ENCODE peak calls at places on chromosomes 6 and 20, in seven cellular contexts. Q, H, J, C, N, S and O are unnamed samples.

GRCh38 chr6:28104392-28105250 is 19.8 kb upstream of the ZSCAN16 start:
- DNase-seq in Q (peak; percentile 70), H (peak; percentile 86), J (peak; percentile 75), C (peak; percentile 90), N (peak; percentile 80), S (peak; percentile 88), O (peak; percentile 72)

GRCh38 chr6:133368664-133369063 is 127.5 kb downstream of the EYA4 start:
- DNase-seq in Q (peak; percentile 10), H (no peak), J (no peak), C (no peak), N (no peak), S (no peak), O (no peak)

GRCh38 chr20:34390769-34391447 is 27.8 kb downstream of the ITCH start:
- DNase-seq in Q (peak; percentile 88), H (peak; percentile 44), J (peak; percentile 91), C (no peak), N (peak; percentile 83), S (no peak), O (no peak)

GRCh38 chr6:85594197-85594930 is 706 bp upstream of the SNX14 start:
- DNase-seq in Q (peak; percentile 30), H (peak; percentile 42), J (peak; percentile 64), C (no peak), N (no peak), S (no peak), O (no peak)

GRCh38 chr6:56671651-56672461 is 29.2 kb upstream of the DST start:
- DNase-seq in Q (no peak), H (peak; percentile 71), J (no peak), C (no peak), N (no peak), S (no peak), O (no peak)

GRCh38 chr6:79038061-79038460 is 40.0 kb downstream of the PHIP start:
- DNase-seq in Q (peak; percentile 3), H (no peak), J (no peak), C (no peak), N (no peak), S (no peak), O (no peak)

GRCh38 chr20:63835031-63835858 is 4.2 kb upstream of the ZBTB46 start:
- DNase-seq in Q (peak; percentile 99), H (peak; percentile 99), J (peak; percentile 85), C (peak; percentile 97), N (peak; percentile 98), S (peak; percentile 88), O (peak; percentile 92)

GRCh38 chr20:16265334-16265733 is 307.9 kb downstream of the KIF16B start:
- DNase-seq in Q (no peak), H (no peak), J (no peak), C (no peak), N (no peak), S (peak; percentile 19), O (no peak)

GRCh38 chr6:138001750-138002349 is 105.4 kb downstream of the PERP start:
- DNase-seq in Q (peak; percentile 53), H (peak; percentile 53), J (peak; percentile 82), C (no peak), N (peak; percentile 53), S (peak; percentile 73), O (peak; percentile 37)

GRCh38 chr6:71489736-71490135 is 201.1 kb downstream of the OGFRL1 start:
- DNase-seq in Q (peak; percentile 90), H (peak; percentile 91), J (peak; percentile 97), C (peak; percentile 42), N (peak; percentile 86), S (no peak), O (no peak)

DNA sequence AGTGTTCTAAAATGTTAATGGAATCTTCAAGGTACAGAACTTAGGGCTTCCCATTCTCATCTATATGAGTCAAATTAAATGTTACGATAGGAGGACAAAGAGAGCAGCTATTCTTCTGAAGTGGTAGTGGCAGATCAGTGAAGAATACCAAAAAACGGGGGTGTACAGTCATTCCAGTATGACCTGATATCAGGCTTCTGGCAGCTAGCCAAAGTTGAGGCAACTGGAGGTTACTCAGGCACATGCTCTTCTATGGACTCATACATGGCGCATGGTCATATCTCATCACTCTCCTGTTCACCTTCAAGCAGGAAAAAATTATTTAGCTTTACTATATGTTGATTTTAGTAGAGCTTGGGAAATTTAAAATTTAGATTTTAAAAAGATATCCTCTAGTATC is 1608.8 kb downstream of the GRIK2 start:
- DNase-seq in Q (no peak), H (no peak), J (no peak), C (no peak), N (no peak), S (no peak), O (no peak)
- H2BK120ac ChIP-seq in Q (no peak overlapping the region), H (no peak overlapping the region), J (no peak overlapping the region), C (no peak overlapping the region), N (no peak overlapping the region), S (no peak overlapping the region), O (no peak overlapping the region)

GRCh38 chr20:44966030-44966961 is at the start of gene STK4:
- DNase-seq in Q (peak; percentile 87), H (peak; percentile 97), J (peak; percentile 97), C (peak; percentile 96), N (peak; percentile 91), S (peak; percentile 95), O (peak; percentile 91)
- H2BK120ac ChIP-seq in Q (peak within 1 kb of the TSS; percentile 56), H (no peak within 1 kb of the TSS), J (peak within 1 kb of the TSS; percentile 91), C (no peak within 1 kb of the TSS), N (no peak within 1 kb of the TSS), S (no peak within 1 kb of the TSS), O (no peak within 1 kb of the TSS)

GRCh38 chr6:12313992-12314589 is 23.9 kb downstream of the EDN1 start:
- DNase-seq in Q (peak; percentile 35), H (no peak), J (peak; percentile 71), C (no peak), N (no peak), S (peak; percentile 35), O (no peak)

GRCh38 chr6:12311106-12311505 is 20.9 kb downstream of the EDN1 start:
- DNase-seq in Q (no peak), H (peak; percentile 47), J (no peak), C (no peak), N (no peak), S (peak; percentile 27), O (no peak)

GRCh38 chr6:12313311-12313991 is 23.3 kb downstream of the EDN1 start:
- DNase-seq in Q (no peak), H (no peak), J (peak; percentile 15), C (no peak), N (no peak), S (no peak), O (no peak)

GRCh38 chr6:12314751-12315150 is 24.6 kb downstream of the EDN1 start:
- DNase-seq in Q (no peak), H (no peak), J (no peak), C (no peak), N (no peak), S (peak; percentile 16), O (no peak)

GRCh38 chr6:12312736-12313135 is 22.6 kb downstream of the EDN1 start:
- DNase-seq in Q (no peak), H (no peak), J (peak; percentile 84), C (no peak), N (peak; percentile 46), S (peak; percentile 14), O (no peak)
- H2BK120ac ChIP-seq in Q (no peak overlapping the region), H (no peak overlapping the region), J (no peak overlapping the region), C (no peak overlapping the region), N (no peak overlapping the region), S (no peak overlapping the region), O (no peak overlapping the region)

GRCh38 chr6:167978607-167979006 is 18.9 kb upstream of the KIF25 start:
- DNase-seq in Q (no peak), H (peak; percentile 76), J (no peak), C (no peak), N (no peak), S (no peak), O (no peak)
- H2BK120ac ChIP-seq in Q (no peak overlapping the region), H (peak overlapping the region; percentile 37), J (no peak overlapping the region), C (no peak overlapping the region), N (no peak overlapping the region), S (no peak overlapping the region), O (no peak overlapping the region)

GRCh38 chr6:32401564-32401963 is 5.4 kb downstream of the BTNL2 start:
- DNase-seq in Q (no peak), H (no peak), J (no peak), C (no peak), N (no peak), S (no peak), O (no peak)
- H2BK120ac ChIP-seq in Q (no peak overlapping the region), H (no peak overlapping the region), J (no peak overlapping the region), C (no peak overlapping the region), N (no peak overlapping the region), S (no peak overlapping the region), O (no peak overlapping the region)

GRCh38 chr6:153965996-153966395 is 73.0 kb upstream of the OPRM1 start:
- DNase-seq in Q (no peak), H (no peak), J (no peak), C (no peak), N (peak; percentile 76), S (no peak), O (no peak)
- H2BK120ac ChIP-seq in Q (no peak overlapping the region), H (no peak overlapping the region), J (no peak overlapping the region), C (no peak overlapping the region), N (no peak overlapping the region), S (no peak overlapping the region), O (no peak overlapping the region)

DNA sequence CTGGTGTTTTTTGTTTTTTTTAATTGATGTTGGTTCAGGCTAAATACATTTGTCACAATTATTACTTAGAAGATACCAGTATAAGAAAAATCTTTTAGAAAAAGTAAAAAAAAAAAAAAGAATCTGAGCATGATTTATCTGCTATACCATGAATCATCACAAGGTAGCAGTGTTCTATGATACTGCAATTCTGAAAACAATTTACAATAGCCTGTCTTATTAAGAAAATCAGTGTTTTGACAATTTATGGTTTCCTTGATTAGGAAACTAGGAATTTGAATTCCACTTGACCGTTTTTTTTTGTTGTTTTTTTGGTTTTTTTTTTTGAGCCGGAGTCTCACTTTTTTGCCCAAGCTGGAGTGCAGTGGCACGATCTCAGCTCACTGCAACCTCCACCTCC is 9.3 kb upstream of the MAK start:
- DNase-seq in Q (no peak), H (no peak), J (peak; percentile 24), C (no peak), N (no peak), S (no peak), O (no peak)
- H2BK120ac ChIP-seq in Q (no peak overlapping the region), H (no peak overlapping the region), J (no peak overlapping the region), C (no peak overlapping the region), N (no peak overlapping the region), S (no peak overlapping the region), O (no peak overlapping the region)

GRCh38 chr20:46934746-46935283 is 40.2 kb downstream of the EYA2 start:
- DNase-seq in Q (no peak), H (no peak), J (no peak), C (no peak), N (no peak), S (no peak), O (no peak)
- H2BK120ac ChIP-seq in Q (no peak overlapping the region), H (no peak overlapping the region), J (no peak overlapping the region), C (no peak overlapping the region), N (no peak overlapping the region), S (no peak overlapping the region), O (no peak overlapping the region)